ENCODE peak calls at places on chromosome 2, in seven cellular contexts. L is activated CD4-positive, alpha-beta T cell treated with anti-CD3 and anti-CD28 coated beads, Interleukin-2, amount 50 U/mL, for 48 hours; O is LHCN-M2; X is ELR; S is CD8-positive, alpha-beta T cell; Q is iPS-NIHi11; U is NCI-H345. J is an unnamed sample.
A peak's percentile ranks its signal among the peaks of the same experiment; 100 is the strongest.

GRCh38 chr2:36785179-36785795 is 88.8 kb downstream of the VIT start:
- DNase-seq in L (peak; percentile 75), O (peak; percentile 52), X (peak; percentile 62), S (peak; percentile 75), Q (peak; percentile 88), U (peak; percentile 63), J (peak; percentile 84)

GRCh38 chr2:204545861-204546773 is 842 bp downstream of the PARD3B start:
- DNase-seq in L (peak; percentile 4), O (no peak), X (no peak), S (peak; percentile 50), Q (peak; percentile 32), U (peak; percentile 64), J (peak; percentile 33)

GRCh38 chr2:38432827-38433606 is 55.9 kb upstream of the ATL2 start:
- DNase-seq in L (no peak), O (no peak), X (no peak), S (no peak), Q (no peak), U (no peak), J (no peak)

GRCh38 chr2:226447896-226448295 is 351.7 kb downstream of the IRS1 start:
- DNase-seq in L (no peak), O (peak; percentile 97), X (peak; percentile 84), S (no peak), Q (no peak), U (no peak), J (peak; percentile 84)

GRCh38 chr2:240301256-240301795 is 134.1 kb upstream of the GPC1 start:
- DNase-seq in L (no peak), O (no peak), X (no peak), S (peak; percentile 27), Q (peak; percentile 2), U (no peak), J (no peak)

GRCh38 chr2:26816893-26817292 is 31.0 kb downstream of the CENPA start:
- DNase-seq in L (no peak), O (no peak), X (no peak), S (no peak), Q (peak; percentile 73), U (no peak), J (no peak)

GRCh38 chr2:188978291-188979081 is 4.3 kb downstream of the COL3A1 start:
- DNase-seq in L (peak; percentile 5), O (peak; percentile 84), X (peak; percentile 69), S (no peak), Q (peak; percentile 19), U (no peak), J (peak; percentile 49)

GRCh38 chr2:33704352-33704751 is 105.3 kb upstream of the FAM98A start:
- DNase-seq in L (no peak), O (no peak), X (no peak), S (no peak), Q (no peak), U (no peak), J (no peak)

J was measured in PC-3.